ENCODE peak calls at places on chromosomes 3 and 15, in nine cellular contexts. One of them, this sample, is unnamed.
A peak's percentile ranks its signal among the peaks of the same experiment; 100 is the strongest.

GRCh38 chr15:53811530-53811929 is 52.1 kb upstream of the WDR72 start:
- DNase-seq in KG1: no peak
- DNase-seq in lower lobe of right lung: no peak
- DNase-seq in left cardiac atrium: no peak
- DNase-seq in lung microvascular endothelial cell: no peak
- DNase-seq in foreskin fibroblast: no peak
- DNase-seq in activated CD4-positive, alpha-beta T cell treated with anti-CD3 and anti-CD28 coated beads, Interleukin-2, amount 10 ng/mL, durations not matched to agents 7 days and 5 days: no peak
- DNase-seq in COLO829: no peak
- DNase-seq in GM13977: no peak
- DNase-seq in this sample: peak; percentile 2

GRCh38 chr15:70050447-70050846 is 47.3 kb downstream of the TLE3 start:
- DNase-seq in KG1: no peak
- DNase-seq in lower lobe of right lung: no peak
- DNase-seq in left cardiac atrium: no peak
- DNase-seq in lung microvascular endothelial cell: no peak
- DNase-seq in foreskin fibroblast: no peak
- DNase-seq in activated CD4-positive, alpha-beta T cell treated with anti-CD3 and anti-CD28 coated beads, Interleukin-2, amount 10 ng/mL, durations not matched to agents 7 days and 5 days: no peak
- DNase-seq in COLO829: no peak
- DNase-seq in GM13977: no peak
- DNase-seq in this sample: no peak

GRCh38 chr3:129435367-129435766 is 4.4 kb downstream of the MBD4 start:
- DNase-seq in KG1: no peak
- DNase-seq in lower lobe of right lung: no peak
- DNase-seq in left cardiac atrium: no peak
- DNase-seq in lung microvascular endothelial cell: no peak
- DNase-seq in foreskin fibroblast: no peak
- DNase-seq in activated CD4-positive, alpha-beta T cell treated with anti-CD3 and anti-CD28 coated beads, Interleukin-2, amount 10 ng/mL, durations not matched to agents 7 days and 5 days: no peak
- DNase-seq in COLO829: no peak
- DNase-seq in GM13977: no peak
- DNase-seq in this sample: no peak

GRCh38 chr3:172014145-172014544 is 25.2 kb upstream of the FNDC3B start:
- DNase-seq in KG1: no peak
- DNase-seq in lower lobe of right lung: no peak
- DNase-seq in left cardiac atrium: no peak
- DNase-seq in lung microvascular endothelial cell: no peak
- DNase-seq in foreskin fibroblast: no peak
- DNase-seq in activated CD4-positive, alpha-beta T cell treated with anti-CD3 and anti-CD28 coated beads, Interleukin-2, amount 10 ng/mL, durations not matched to agents 7 days and 5 days: no peak
- DNase-seq in COLO829: no peak
- DNase-seq in GM13977: no peak
- DNase-seq in this sample: no peak

GRCh38 chr3:94226058-94226457 is 163.2 kb downstream of the NSUN3 start:
- DNase-seq in KG1: no peak
- DNase-seq in lower lobe of right lung: no peak
- DNase-seq in left cardiac atrium: no peak
- DNase-seq in lung microvascular endothelial cell: no peak
- DNase-seq in foreskin fibroblast: no peak
- DNase-seq in activated CD4-positive, alpha-beta T cell treated with anti-CD3 and anti-CD28 coated beads, Interleukin-2, amount 10 ng/mL, durations not matched to agents 7 days and 5 days: no peak
- DNase-seq in COLO829: peak; percentile 77
- DNase-seq in GM13977: no peak
- DNase-seq in this sample: peak; percentile 77

GRCh38 chr3:27719306-27720003 is 2.7 kb downstream of the EOMES start:
- DNase-seq in KG1: no peak
- DNase-seq in lower lobe of right lung: no peak
- DNase-seq in left cardiac atrium: no peak
- DNase-seq in lung microvascular endothelial cell: no peak
- DNase-seq in foreskin fibroblast: no peak
- DNase-seq in activated CD4-positive, alpha-beta T cell treated with anti-CD3 and anti-CD28 coated beads, Interleukin-2, amount 10 ng/mL, durations not matched to agents 7 days and 5 days: no peak
- DNase-seq in COLO829: no peak
- DNase-seq in GM13977: no peak
- DNase-seq in this sample: no peak

GRCh38 chr3:141815667-141816066 is 52.5 kb downstream of the GRK7 start:
- DNase-seq in KG1: no peak
- DNase-seq in lower lobe of right lung: no peak
- DNase-seq in left cardiac atrium: no peak
- DNase-seq in lung microvascular endothelial cell: no peak
- DNase-seq in foreskin fibroblast: no peak
- DNase-seq in activated CD4-positive, alpha-beta T cell treated with anti-CD3 and anti-CD28 coated beads, Interleukin-2, amount 10 ng/mL, durations not matched to agents 7 days and 5 days: no peak
- DNase-seq in COLO829: no peak
- DNase-seq in GM13977: no peak
- DNase-seq in this sample: no peak

GRCh38 chr3:4426782-4427344 is 40.2 kb downstream of the SUMF1 start:
- DNase-seq in KG1: no peak
- DNase-seq in lower lobe of right lung: no peak
- DNase-seq in left cardiac atrium: no peak
- DNase-seq in lung microvascular endothelial cell: peak; percentile 40
- DNase-seq in foreskin fibroblast: peak; percentile 92
- DNase-seq in activated CD4-positive, alpha-beta T cell treated with anti-CD3 and anti-CD28 coated beads, Interleukin-2, amount 10 ng/mL, durations not matched to agents 7 days and 5 days: no peak
- DNase-seq in COLO829: no peak
- DNase-seq in GM13977: no peak
- DNase-seq in this sample: no peak

GRCh38 chr15:101567089-101567488 is 77.6 kb upstream of the PCSK6 start:
- DNase-seq in KG1: no peak
- DNase-seq in lower lobe of right lung: no peak
- DNase-seq in left cardiac atrium: peak; percentile 45
- DNase-seq in lung microvascular endothelial cell: no peak
- DNase-seq in foreskin fibroblast: no peak
- DNase-seq in activated CD4-positive, alpha-beta T cell treated with anti-CD3 and anti-CD28 coated beads, Interleukin-2, amount 10 ng/mL, durations not matched to agents 7 days and 5 days: no peak
- DNase-seq in COLO829: no peak
- DNase-seq in GM13977: no peak
- DNase-seq in this sample: no peak